ENCODE peak calls at places on chromosomes 11 and 22, in four cellular contexts. H is breast epithelium; N is GM23248; L is CD8-positive, alpha-beta memory T cell. W is an unnamed sample. For H3K4me1, the result is how much of the 10 kb centered on the place peaks cover.

GRCh38 chr11:5125221-5125620 is 12.9 kb downstream of the OR52A5 start:
- DNase-seq in H (no peak), N (no peak), L (no peak), W (no peak)

GRCh38 chr22:39243443-39244072 is 1.2 kb downstream of the PDGFB start:
- DNase-seq in H (no peak), N (no peak), L (no peak), W (no peak)

GRCh38 chr22:17281026-17281809 is 62.0 kb upstream of the ADA2 start:
- DNase-seq in H (no peak), N (no peak), L (no peak), W (no peak)

GRCh38 chr11:130408901-130409300 is 19.5 kb downstream of the ADAMTS8 start:
- DNase-seq in H (no peak), N (no peak), L (no peak), W (no peak)

GRCh38 chr22:41094036-41094435 is 1.6 kb downstream of the EP300 start:
- DNase-seq in H (no peak), N (peak), L (no peak), W (no peak)

GRCh38 chr11:129854229-129854805 is 38.7 kb downstream of the TMEM45B start:
- DNase-seq in H (no peak), N (peak), L (no peak), W (no peak)

GRCh38 chr11:131373756-131374155 is 3.3 kb downstream of the NTM start:
- DNase-seq in H (no peak), N (no peak), L (no peak), W (no peak)

GRCh38 chr11:125390949-125391348 is 105.1 kb downstream of the FEZ1 start:
- DNase-seq in H (peak), N (peak), L (no peak), W (no peak)

GRCh38 chr11:5966958-5967357 is 1.3 kb downstream of the OR56A5 start:
- DNase-seq in H (no peak), N (no peak), L (no peak), W (no peak)

DNA sequence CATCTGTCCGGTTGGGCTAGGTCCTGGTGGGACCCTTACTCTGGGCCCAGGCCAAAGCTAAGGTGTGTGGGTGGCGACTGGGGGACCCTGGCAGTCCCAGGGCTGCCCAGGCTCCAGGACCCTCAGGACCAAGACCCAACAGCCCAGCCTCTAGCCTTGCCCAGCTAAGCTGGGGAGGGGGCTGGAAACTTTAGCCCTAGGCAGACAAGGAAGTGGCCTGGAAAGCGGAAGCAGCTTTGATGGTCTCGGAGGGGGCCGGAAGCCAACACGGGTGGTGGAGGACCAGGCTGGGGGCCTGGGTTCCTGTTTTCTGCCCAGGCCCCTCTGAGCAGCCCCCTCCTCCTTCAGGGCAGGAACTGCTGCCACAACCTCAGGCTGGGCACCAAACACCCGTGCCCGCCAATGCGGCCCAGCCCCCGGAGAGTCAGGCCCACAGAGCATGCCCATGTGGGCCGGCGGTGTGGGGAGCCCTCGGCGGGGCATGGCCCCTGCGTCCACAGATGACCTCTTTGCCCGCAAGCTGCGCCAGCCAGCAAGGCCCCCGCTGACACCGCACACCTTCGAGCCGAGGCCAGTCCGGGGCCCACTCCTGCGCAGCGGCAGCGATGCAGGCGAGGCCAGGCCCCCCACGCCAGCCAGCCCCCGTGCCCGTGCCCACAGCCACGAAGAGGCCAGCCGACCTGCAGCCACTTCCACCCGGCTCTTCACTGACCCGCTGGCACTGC is 2.7 kb downstream of the SIPA1 start:
- DNase-seq in H (no peak), N (no peak), L (peak), W (no peak)
- H3K4me1 ChIP-seq in H (under half), N (under half), L (half or more), W (under half)

GRCh38 chr11:10410106-10410843 is 44.8 kb upstream of the AMPD3 start:
- DNase-seq in H (no peak), N (no peak), L (no peak), W (no peak)
- H3K4me1 ChIP-seq in H (under half), N (under half), L (under half), W (under half)

GRCh38 chr11:68840661-68841653 is 759 bp downstream of the CPT1A start:
- DNase-seq in H (no peak), N (peak), L (peak), W (peak)
- H3K4me1 ChIP-seq in H (under half), N (under half), L (half or more), W (half or more)

GRCh38 chr22:29308791-29309262 is 2.4 kb downstream of the GAS2L1 start:
- DNase-seq in H (no peak), N (peak), L (no peak), W (no peak)
- H3K4me1 ChIP-seq in H (under half), N (under half), L (under half), W (half or more)

GRCh38 chr11:10379022-10379421 is 74.1 kb downstream of the ADM start:
- DNase-seq in H (no peak), N (no peak), L (no peak), W (no peak)

GRCh38 chr11:10378362-10378761 is 73.5 kb downstream of the ADM start:
- DNase-seq in H (no peak), N (no peak), L (no peak), W (no peak)

GRCh38 chr11:10376061-10376460 is 71.2 kb downstream of the ADM start:
- DNase-seq in H (no peak), N (no peak), L (no peak), W (no peak)

GRCh38 chr11:10375280-10376048 is 70.6 kb downstream of the ADM start:
- DNase-seq in H (no peak), N (peak), L (no peak), W (no peak)

DNA sequence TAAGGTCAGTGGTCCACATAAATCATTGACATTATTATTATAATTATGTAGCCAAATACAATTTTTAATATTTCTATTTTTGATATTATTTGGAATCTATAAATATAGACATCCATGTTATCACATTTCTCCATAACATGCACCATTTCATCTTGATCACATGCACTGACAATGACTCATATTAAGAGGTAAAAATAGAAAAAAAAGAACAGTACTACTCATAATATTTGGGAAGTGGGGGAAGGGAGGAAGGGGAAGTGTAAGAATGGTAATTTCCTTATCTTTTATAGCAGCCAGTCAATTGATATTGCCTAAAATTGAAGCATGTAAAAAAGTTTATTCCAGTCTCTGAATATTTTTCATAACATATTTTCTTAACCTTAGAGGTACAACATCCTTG is 72.3 kb downstream of the ADM start:
- DNase-seq in H (no peak), N (no peak), L (no peak), W (no peak)
- H3K4me1 ChIP-seq in H (under half), N (half or more), L (under half), W (under half)

DNA sequence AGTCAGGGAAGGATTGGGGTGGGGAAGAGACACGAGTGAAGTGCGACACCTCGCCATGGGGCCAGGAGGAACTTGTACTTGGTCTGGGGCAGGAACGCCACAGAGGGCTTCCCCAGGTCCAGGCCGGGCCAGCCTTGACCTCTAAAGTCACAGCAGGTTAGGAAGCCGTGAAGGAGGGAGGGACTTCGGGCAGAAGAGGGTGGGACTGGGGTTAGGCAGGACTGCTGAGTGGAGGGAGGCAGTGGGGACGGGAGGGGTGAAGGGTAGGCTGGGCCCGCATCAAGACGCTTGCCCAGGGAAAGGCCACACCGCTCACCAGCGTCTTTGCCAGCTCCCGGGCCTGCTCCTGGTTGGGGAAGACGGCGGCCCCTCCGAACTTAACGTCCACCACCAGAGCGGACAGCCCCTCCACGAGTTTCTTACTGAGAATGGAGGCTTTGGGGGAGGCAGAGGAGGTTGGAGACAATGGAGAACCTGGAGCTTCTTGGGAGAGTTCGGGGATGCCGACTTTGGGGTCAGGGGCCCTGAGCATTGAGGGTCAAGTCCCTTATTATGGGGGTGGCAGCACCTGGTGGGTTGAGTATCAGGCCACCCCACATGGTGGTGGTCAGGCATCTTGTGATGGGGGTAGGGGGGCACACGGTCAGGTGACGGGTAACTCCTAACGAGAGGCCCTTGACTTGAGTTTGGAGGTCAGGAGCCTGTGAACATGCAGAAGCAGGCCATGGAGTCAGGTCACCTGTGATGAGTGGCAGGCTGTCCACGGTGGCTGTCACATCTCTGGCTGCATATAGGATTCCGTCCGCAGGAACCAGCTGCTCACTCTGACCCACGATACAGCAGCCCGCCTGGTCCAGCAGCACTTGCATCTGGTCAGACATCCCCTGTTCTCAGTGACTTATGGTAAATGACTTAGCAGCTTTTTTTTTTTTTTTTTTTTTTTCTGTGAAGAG is 1.7 kb upstream of the SCO2 start:
- DNase-seq in H (no peak), N (no peak), L (no peak), W (no peak)
- H3K4me1 ChIP-seq in H (under half), N (under half), L (under half), W (half or more)